ENCODE peak calls at places on chromosomes 6 and 20, in eight cellular contexts. V is AG09309, Y is GM23338, O is ovary, A is foreskin fibroblast, J is bronchial epithelial cell, M is heart left ventricle, Q is upper lobe of right lung. L is an unnamed sample.

GRCh38 chr6:138577151-138577915 is 78.0 kb upstream of the NHSL1 start:
- DNase-seq in V (no peak), Y (no peak), O (no peak), A (no peak), J (no peak), M (no peak), Q (no peak), L (no peak)

GRCh38 chr6:151647871-151648639 is 154.2 kb downstream of the CCDC170 start:
- DNase-seq in V (no peak), Y (peak; percentile 90), O (no peak), A (no peak), J (no peak), M (no peak), Q (no peak), L (no peak)

GRCh38 chr20:25316506-25317190 is 68.8 kb downstream of the PYGB start:
- DNase-seq in V (no peak), Y (no peak), O (no peak), A (no peak), J (no peak), M (no peak), Q (peak; percentile 45), L (no peak)

GRCh38 chr6:105107207-105107606 is 72.6 kb downstream of the POPDC3 start:
- DNase-seq in V (no peak), Y (no peak), O (no peak), A (no peak), J (no peak), M (no peak), Q (no peak), L (no peak)

GRCh38 chr20:19858972-19859371 is 100.9 kb downstream of the RIN2 start:
- DNase-seq in V (peak; percentile 48), Y (no peak), O (no peak), A (peak; percentile 59), J (peak; percentile 32), M (no peak), Q (no peak), L (no peak)

GRCh38 chr6:40152701-40153100 is 218.4 kb upstream of the MOCS1 start:
- DNase-seq in V (no peak), Y (no peak), O (no peak), A (no peak), J (no peak), M (no peak), Q (no peak), L (no peak)

GRCh38 chr6:22709804-22710203 is 140.4 kb downstream of the HDGFL1 start:
- DNase-seq in V (no peak), Y (no peak), O (no peak), A (peak; percentile 25), J (no peak), M (no peak), Q (no peak), L (no peak)

GRCh38 chr20:23072892-23073586 is 13.1 kb downstream of the CD93 start:
- DNase-seq in V (no peak), Y (no peak), O (no peak), A (no peak), J (no peak), M (no peak), Q (no peak), L (no peak)

GRCh38 chr20:19137641-19138040 is 74.8 kb upstream of the SLC24A3 start:
- DNase-seq in V (no peak), Y (no peak), O (no peak), A (no peak), J (no peak), M (no peak), Q (no peak), L (no peak)

GRCh38 chr20:52533401-52533800 is 341.8 kb upstream of the ZFP64 start:
- DNase-seq in V (no peak), Y (no peak), O (no peak), A (no peak), J (no peak), M (no peak), Q (no peak), L (no peak)

GRCh38 chr6:125886914-125887313 is 69.7 kb upstream of the HINT3 start:
- DNase-seq in V (no peak), Y (no peak), O (no peak), A (no peak), J (no peak), M (no peak), Q (no peak), L (no peak)

GRCh38 chr6:26550250-26550993 is 12.3 kb downstream of the HMGN4 start:
- DNase-seq in V (no peak), Y (peak; percentile 97), O (peak; percentile 69), A (peak; percentile 85), J (peak; percentile 12), M (peak; percentile 77), Q (peak; percentile 84), L (peak; percentile 84)

GRCh38 chr6:13229205-13230085 is 98.9 kb downstream of the TBC1D7 start:
- DNase-seq in V (no peak), Y (peak; percentile 32), O (no peak), A (peak; percentile 38), J (peak; percentile 7), M (no peak), Q (no peak), L (peak; percentile 44)
- H3K4me3 ChIP-seq in V (no peak overlapping the region), Y (no peak overlapping the region), O (no peak overlapping the region), A (no peak overlapping the region), J (no peak overlapping the region), M (no peak overlapping the region), Q (no peak overlapping the region), L (no peak overlapping the region)

GRCh38 chr6:156953478-156954146 is 176.4 kb downstream of the ARID1B start:
- DNase-seq in V (peak; percentile 91), Y (peak; percentile 84), O (no peak), A (peak; percentile 96), J (peak; percentile 97), M (no peak), Q (no peak), L (peak; percentile 74)
- H3K4me3 ChIP-seq in V (no peak overlapping the region), Y (no peak overlapping the region), O (no peak overlapping the region), A (peak overlapping the region; percentile 12), J (no peak overlapping the region), M (peak overlapping the region; percentile 29), Q (no peak overlapping the region), L (peak overlapping the region; percentile 32)

GRCh38 chr6:160387887-160388286 is 39.7 kb downstream of the SLC22A3 start:
- DNase-seq in V (no peak), Y (no peak), O (no peak), A (peak; percentile 29), J (no peak), M (no peak), Q (no peak), L (no peak)
- H3K4me3 ChIP-seq in V (no peak overlapping the region), Y (no peak overlapping the region), O (no peak overlapping the region), A (no peak overlapping the region), J (no peak overlapping the region), M (no peak overlapping the region), Q (no peak overlapping the region), L (no peak overlapping the region)

GRCh38 chr6:43669050-43669921 is 18.3 kb downstream of the MRPS18A start:
- DNase-seq in V (no peak), Y (peak; percentile 27), O (peak; percentile 56), A (peak; percentile 78), J (peak; percentile 43), M (peak; percentile 79), Q (no peak), L (peak; percentile 42)
- H3K4me3 ChIP-seq in V (no peak overlapping the region), Y (no peak overlapping the region), O (no peak overlapping the region), A (no peak overlapping the region), J (no peak overlapping the region), M (no peak overlapping the region), Q (no peak overlapping the region), L (no peak overlapping the region)

DNA sequence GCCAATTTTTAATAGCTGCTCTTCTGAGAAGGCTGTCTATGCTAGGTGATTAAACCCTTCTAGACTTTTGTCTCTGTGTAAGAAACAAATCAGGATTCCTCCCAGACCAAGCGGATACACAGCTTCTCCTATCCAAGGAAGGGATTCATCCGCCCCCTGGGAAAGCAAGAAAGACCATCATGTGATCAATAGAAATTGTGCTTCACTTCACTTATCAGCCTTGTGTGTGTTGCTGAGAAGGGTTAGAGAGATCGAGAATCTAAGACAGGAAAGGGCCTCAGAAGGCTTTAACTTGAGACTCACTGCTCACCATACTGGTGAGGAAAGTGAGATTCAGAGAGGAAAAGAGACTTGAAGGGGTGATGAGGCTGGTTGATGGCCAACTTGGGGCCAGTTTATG is 1.5 kb downstream of the ABCC10 start:
- DNase-seq in V (no peak), Y (no peak), O (no peak), A (no peak), J (no peak), M (no peak), Q (no peak), L (no peak)
- H3K4me3 ChIP-seq in V (peak overlapping the region; percentile 100), Y (peak overlapping the region; percentile 95), O (peak overlapping the region; percentile 5), A (peak overlapping the region; percentile 98), J (peak overlapping the region; percentile 96), M (peak overlapping the region; percentile 61), Q (peak overlapping the region; percentile 95), L (no peak overlapping the region)

GRCh38 chr20:58981564-58982364 is 708 bp downstream of the NELFCD start:
- DNase-seq in V (no peak), Y (peak; percentile 51), O (peak; percentile 44), A (no peak), J (peak; percentile 7), M (no peak), Q (no peak), L (peak; percentile 22)

GRCh38 chr20:58976095-58976730 is 4.8 kb upstream of the NELFCD start:
- DNase-seq in V (no peak), Y (no peak), O (no peak), A (no peak), J (peak; percentile 49), M (no peak), Q (no peak), L (no peak)

GRCh38 chr20:58975353-58975752 is 5.7 kb upstream of the NELFCD start:
- DNase-seq in V (no peak), Y (no peak), O (no peak), A (no peak), J (no peak), M (no peak), Q (no peak), L (no peak)

GRCh38 chr20:58980711-58981563 is at the start of gene NELFCD:
- DNase-seq in V (no peak), Y (peak; percentile 92), O (peak; percentile 92), A (peak; percentile 93), J (peak; percentile 38), M (peak; percentile 89), Q (peak; percentile 95), L (peak; percentile 95)

GRCh38 chr20:58978351-58979190 is 2.5 kb upstream of the NELFCD start:
- DNase-seq in V (no peak), Y (no peak), O (no peak), A (no peak), J (no peak), M (no peak), Q (no peak), L (no peak)
- H3K4me3 ChIP-seq in V (no peak overlapping the region), Y (no peak overlapping the region), O (no peak overlapping the region), A (no peak overlapping the region), J (no peak overlapping the region), M (no peak overlapping the region), Q (no peak overlapping the region), L (no peak overlapping the region)

DNA sequence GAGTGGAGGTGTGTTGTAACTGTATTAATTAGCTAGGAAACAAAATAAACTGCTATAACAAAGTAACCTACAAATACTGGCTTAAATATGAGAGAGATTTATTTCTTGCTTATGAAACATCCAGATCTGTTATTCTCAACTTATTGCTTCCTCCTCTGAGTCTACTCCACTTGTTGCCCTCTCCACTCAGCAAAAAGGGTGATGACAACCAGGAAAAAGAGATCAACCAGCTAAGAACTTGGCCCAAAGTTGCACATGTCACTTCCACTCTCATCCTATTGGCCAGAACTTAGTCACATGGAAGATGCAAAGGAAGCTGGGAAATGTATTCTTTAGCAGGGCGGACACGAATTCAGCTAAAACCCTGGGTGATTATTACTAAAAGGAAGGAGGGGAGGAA is 5.2 kb upstream of the TP53RK start:
- DNase-seq in V (no peak), Y (no peak), O (no peak), A (peak; percentile 61), J (no peak), M (no peak), Q (no peak), L (no peak)
- H3K4me3 ChIP-seq in V (no peak overlapping the region), Y (no peak overlapping the region), O (no peak overlapping the region), A (no peak overlapping the region), J (no peak overlapping the region), M (no peak overlapping the region), Q (no peak overlapping the region), L (no peak overlapping the region)

L was measured in BE2C.